ENCODE peak calls at places on chromosomes 6 and 20, in six cellular contexts. U is epithelial cell of esophagus, A is GM12865, V is cardiac muscle cell, G is foreskin fibroblast, Z is left lung. P is an unnamed sample.
A peak's percentile ranks its signal among the peaks of the same experiment; 100 is the strongest.

GRCh38 chr20:25579081-25579770 is 6.1 kb downstream of the NINL start:
- DNase-seq in U (no peak), A (no peak), V (no peak), G (no peak), Z (peak; percentile 75), P (no peak)

GRCh38 chr6:119986934-119987549 is 637.5 kb upstream of the MAN1A1 start:
- DNase-seq in U (no peak), A (peak; percentile 13), V (no peak), G (no peak), Z (no peak), P (no peak)

GRCh38 chr6:99013145-99013544 is 65.4 kb upstream of the FBXL4 start:
- DNase-seq in U (peak; percentile 70), A (no peak), V (peak; percentile 23), G (peak; percentile 41), Z (no peak), P (peak; percentile 45)

GRCh38 chr6:168244961-168245551 is 74.5 kb downstream of the DACT2 start:
- DNase-seq in U (no peak), A (no peak), V (no peak), G (no peak), Z (no peak), P (no peak)

GRCh38 chr6:4253604-4254211 is 118.3 kb upstream of the ECI2 start:
- DNase-seq in U (peak; percentile 70), A (no peak), V (peak; percentile 86), G (peak; percentile 31), Z (no peak), P (peak; percentile 27)

GRCh38 chr6:159168536-159169192 is 536 bp upstream of the FNDC1 start:
- DNase-seq in U (no peak), A (no peak), V (peak; percentile 64), G (peak; percentile 44), Z (no peak), P (no peak)

GRCh38 chr20:24612799-24613775 is 143.7 kb downstream of the SYNDIG1 start:
- DNase-seq in U (no peak), A (no peak), V (peak; percentile 21), G (no peak), Z (no peak), P (no peak)

GRCh38 chr20:63531686-63532448 is 5.3 kb downstream of the PTK6 start:
- DNase-seq in U (no peak), A (no peak), V (no peak), G (no peak), Z (peak; percentile 54), P (no peak)

GRCh38 chr20:50772418-50773185 is 22.3 kb upstream of the BCAS4 start:
- DNase-seq in U (no peak), A (no peak), V (no peak), G (no peak), Z (no peak), P (no peak)

GRCh38 chr20:8675896-8676295 is 393.0 kb upstream of the PLCB4 start:
- DNase-seq in U (no peak), A (no peak), V (no peak), G (no peak), Z (no peak), P (no peak)

GRCh38 chr6:10425973-10426780 is 11.3 kb upstream of the TFAP2A start:
- DNase-seq in U (peak; percentile 55), A (peak; percentile 79), V (peak; percentile 52), G (peak; percentile 42), Z (peak; percentile 84), P (no peak)

GRCh38 chr20:5526516-5526915 is 209.8 kb upstream of the PROKR2 start:
- DNase-seq in U (peak; percentile 41), A (no peak), V (no peak), G (no peak), Z (no peak), P (no peak)

GRCh38 chr6:13767121-13767794 is 47.1 kb downstream of the MCUR1 start:
- DNase-seq in U (no peak), A (peak; percentile 26), V (peak; percentile 40), G (peak; percentile 20), Z (no peak), P (no peak)

GRCh38 chr6:154276810-154277577 is 79.6 kb downstream of the IPCEF1 start:
- DNase-seq in U (peak; percentile 61), A (peak; percentile 65), V (peak; percentile 63), G (no peak), Z (no peak), P (no peak)

GRCh38 chr6:164142312-164142711 is 727.8 kb downstream of the QKI start:
- DNase-seq in U (no peak), A (no peak), V (no peak), G (no peak), Z (no peak), P (no peak)

GRCh38 chr6:111478749-111479148 is 4.3 kb downstream of the REV3L start:
- DNase-seq in U (peak; percentile 65), A (peak; percentile 60), V (peak; percentile 67), G (no peak), Z (no peak), P (no peak)

GRCh38 chr6:137217801-137218472 is 1.2 kb downstream of the IFNGR1 start:
- DNase-seq in U (peak; percentile 48), A (peak; percentile 62), V (no peak), G (peak; percentile 24), Z (no peak), P (no peak)

GRCh38 chr20:22711981-22712755 is 127.8 kb upstream of the FOXA2 start:
- DNase-seq in U (no peak), A (no peak), V (no peak), G (no peak), Z (no peak), P (no peak)

GRCh38 chr20:22720206-22720605 is 135.8 kb upstream of the FOXA2 start:
- DNase-seq in U (no peak), A (no peak), V (no peak), G (no peak), Z (no peak), P (no peak)

GRCh38 chr20:22719250-22719649 is 134.9 kb upstream of the FOXA2 start:
- DNase-seq in U (no peak), A (no peak), V (no peak), G (no peak), Z (no peak), P (no peak)

GRCh38 chr20:22716824-22717351 is 132.5 kb upstream of the FOXA2 start:
- DNase-seq in U (peak; percentile 52), A (no peak), V (peak; percentile 41), G (no peak), Z (no peak), P (no peak)

GRCh38 chr20:22717466-22717865 is 133.1 kb upstream of the FOXA2 start:
- DNase-seq in U (peak; percentile 46), A (no peak), V (peak; percentile 63), G (no peak), Z (no peak), P (no peak)
- H3K4me3 ChIP-seq in U (no peak overlapping the region), A (no peak overlapping the region), V (no peak overlapping the region), G (no peak overlapping the region), Z (no peak overlapping the region), P (no peak overlapping the region)

GRCh38 chr6:113560908-113561307 is 296.2 kb upstream of the MARCKS start:
- DNase-seq in U (peak; percentile 77), A (no peak), V (peak; percentile 65), G (peak; percentile 68), Z (no peak), P (peak; percentile 51)

GRCh38 chr6:113560376-113560775 is 296.8 kb upstream of the MARCKS start:
- DNase-seq in U (no peak), A (no peak), V (no peak), G (no peak), Z (no peak), P (no peak)

GRCh38 chr6:113562248-113562647 is 294.9 kb upstream of the MARCKS start:
- DNase-seq in U (no peak), A (no peak), V (no peak), G (no peak), Z (no peak), P (no peak)

GRCh38 chr6:113565306-113565705 is 291.8 kb upstream of the MARCKS start:
- DNase-seq in U (no peak), A (no peak), V (no peak), G (no peak), Z (no peak), P (no peak)

DNA sequence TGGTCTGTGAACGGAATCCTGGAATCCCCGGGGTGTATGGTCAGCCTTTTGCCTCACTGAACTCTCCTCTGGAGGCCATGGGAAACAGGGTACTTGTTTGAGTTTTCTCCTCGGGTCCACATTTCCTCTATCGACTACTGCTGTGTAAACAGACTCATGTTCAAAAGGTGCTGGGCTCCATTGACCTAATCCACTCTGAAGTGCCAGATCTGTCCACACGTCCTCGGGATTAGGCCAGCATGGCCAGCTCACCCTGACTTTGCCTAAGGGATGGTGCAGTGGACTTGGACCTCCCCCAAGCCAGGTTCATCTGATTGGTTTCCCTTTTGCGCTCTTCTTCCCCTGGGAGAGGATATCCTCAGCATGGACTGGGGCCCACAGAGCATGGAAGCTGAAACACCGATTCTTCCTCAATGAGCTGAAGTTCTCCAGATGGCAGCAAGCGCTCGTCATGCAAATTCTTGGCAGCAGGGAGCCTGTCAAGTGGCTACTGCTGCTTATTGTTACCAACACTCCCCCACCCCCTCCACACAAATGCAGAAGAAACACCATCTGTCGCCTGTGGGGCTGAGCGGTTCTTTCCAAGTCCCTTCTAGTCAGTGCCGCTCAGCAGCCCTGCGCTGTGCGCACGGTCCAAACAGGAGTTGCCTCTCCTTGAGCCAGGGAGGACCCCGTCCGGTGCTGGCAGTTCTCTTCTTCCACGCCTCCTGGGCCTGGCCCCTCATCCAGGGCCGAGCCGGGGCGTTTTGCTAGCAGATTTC is 292.6 kb upstream of the MARCKS start:
- DNase-seq in U (peak; percentile 21), A (peak; percentile 76), V (peak; percentile 98), G (peak; percentile 94), Z (peak; percentile 86), P (peak; percentile 93)
- TF ChIP-seq CTCF in U (peak; percentile 5), A (no peak), V (peak; percentile 3), G (no peak), Z (no peak), P (peak; percentile 4)

DNA sequence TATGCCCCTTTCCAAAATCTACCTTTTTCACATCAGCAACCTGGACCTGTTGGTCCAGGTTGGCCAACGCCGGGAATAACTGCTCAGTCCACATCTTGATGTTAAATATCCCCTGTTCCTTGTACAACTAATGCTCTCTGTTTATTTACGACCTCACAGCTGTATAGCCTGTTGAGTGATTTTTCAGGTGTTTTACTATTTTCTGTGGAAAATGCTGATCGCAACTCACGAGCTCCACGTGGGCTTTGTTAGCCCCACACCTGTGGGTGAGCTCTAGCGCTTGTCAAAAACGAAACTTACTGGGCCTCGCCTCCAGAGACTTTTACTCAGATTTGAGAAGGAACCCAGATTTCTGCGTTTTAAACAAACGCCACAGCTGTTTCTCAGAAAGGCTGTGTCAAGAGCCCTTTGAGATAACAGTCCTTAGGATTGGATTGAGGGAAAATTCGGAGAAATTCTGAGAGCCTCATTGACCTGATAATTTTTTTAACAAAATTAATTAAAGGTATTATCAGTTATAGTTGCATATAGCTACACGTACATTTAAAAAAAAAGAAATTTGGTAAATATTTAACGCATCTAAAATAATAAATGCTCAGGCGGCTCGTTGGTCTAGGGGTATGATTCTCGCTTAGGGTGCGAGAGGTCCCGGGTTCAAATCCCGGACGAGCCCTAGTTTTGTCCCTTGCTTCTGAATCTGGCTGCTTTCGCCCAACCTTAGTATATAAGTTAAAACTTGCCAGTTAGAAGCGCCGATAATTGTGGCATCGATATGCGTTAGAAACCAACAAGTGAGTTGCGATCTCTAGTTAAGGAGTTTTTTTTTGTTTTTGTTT is 16.7 kb downstream of the HMGN4 start:
- DNase-seq in U (peak; percentile 70), A (peak; percentile 88), V (peak; percentile 73), G (peak; percentile 48), Z (no peak), P (no peak)
- H3K4me3 ChIP-seq in U (peak overlapping the region; percentile 76), A (peak overlapping the region; percentile 65), V (peak overlapping the region; percentile 57), G (peak overlapping the region; percentile 47), Z (peak overlapping the region; percentile 48), P (peak overlapping the region; percentile 34)

GRCh38 chr6:158073776-158074175 is 92.1 kb downstream of the SYNJ2 start:
- DNase-seq in U (no peak), A (no peak), V (peak; percentile 50), G (no peak), Z (no peak), P (no peak)
- TF ChIP-seq CTCF in U (no peak), A (no peak), V (no peak), G (no peak), Z (no peak), P (no peak)